ENCODE peak calls at places on chromosomes 12 and 14, in eight cellular contexts. H, J, S, Z, T, O, P and L are unnamed samples.

GRCh38 chr12:118188690-118189371 is 52.9 kb downstream of the PEBP1 start:
- DNase-seq in S (no peak), J (no peak), Z (peak), T (no peak), H (no peak), P (no peak), O (no peak), L (no peak)

GRCh38 chr12:105704788-105705187 is 374.3 kb downstream of the C12orf75 start:
- DNase-seq in H (no peak), T (no peak), P (no peak), S (no peak), O (no peak), J (no peak), Z (no peak), L (no peak)

GRCh38 chr12:131617596-131618302 is 93.1 kb upstream of the SFSWAP start:
- DNase-seq in J (no peak), H (no peak), O (no peak), T (no peak), P (no peak), S (no peak), Z (no peak), L (no peak)

GRCh38 chr12:52207895-52208294 is 16.1 kb upstream of the KRT80 start:
- DNase-seq in S (no peak), T (peak), Z (peak), J (no peak), P (no peak), H (no peak), O (no peak), L (no peak)

GRCh38 chr14:58167057-58167456 is 15.0 kb upstream of the ARMH4 start:
- DNase-seq in P (no peak), S (peak), T (no peak), Z (no peak), O (no peak), J (no peak), H (no peak), L (no peak)

GRCh38 chr12:47991592-47991991 is 12.7 kb downstream of the COL2A1 start:
- DNase-seq in O (no peak), J (no peak), H (no peak), S (peak), Z (no peak), P (no peak), T (peak), L (no peak)

GRCh38 chr12:131422744-131423143 is 288.1 kb upstream of the SFSWAP start:
- DNase-seq in J (no peak), H (no peak), T (no peak), P (no peak), O (no peak), Z (no peak), S (no peak), L (no peak)

GRCh38 chr12:117003883-117004404 is 93.2 kb downstream of the FBXW8 start:
- DNase-seq in Z (no peak), S (no peak), T (no peak), O (no peak), P (no peak), H (no peak), J (no peak), L (no peak)

GRCh38 chr14:54772451-54772881 is 130.2 kb downstream of the GCH1 start:
- DNase-seq in O (no peak), H (no peak), S (no peak), Z (peak), T (no peak), P (no peak), J (no peak), L (no peak)

GRCh38 chr14:92755495-92755894 is 7.1 kb upstream of the LGMN start:
- DNase-seq in H (no peak), P (no peak), S (peak), O (no peak), Z (peak), J (no peak), T (no peak), L (no peak)

GRCh38 chr14:52342849-52343606 is 28.9 kb downstream of the PTGER2 start:
- DNase-seq in Z (peak), P (no peak), O (no peak), T (no peak), H (no peak), S (no peak), J (no peak), L (no peak)

GRCh38 chr12:84585996-84586395 is 326.6 kb downstream of the SLC6A15 start:
- DNase-seq in J (no peak), T (no peak), P (no peak), O (no peak), S (no peak), H (no peak), Z (no peak), L (no peak)
- TF ChIP-seq CTCF in J (no peak), T (no peak), P (no peak), O (no peak), S (no peak), H (no peak), Z (no peak), L (no peak)

GRCh38 chr14:102046337-102047278 is 40.2 kb downstream of the HSP90AA1 start:
- DNase-seq in O (peak), J (peak), S (peak), Z (peak), T (peak), P (peak), H (peak), L (peak)
- TF ChIP-seq CTCF in O (peak), J (peak), S (peak), Z (peak), T (peak), P (peak), H (peak), L (no peak)

GRCh38 chr12:65943388-65944137 is 119.3 kb downstream of the HMGA2 start:
- DNase-seq in J (no peak), O (no peak), H (no peak), S (no peak), T (no peak), Z (no peak), P (no peak), L (no peak)
- TF ChIP-seq CTCF in J (peak), O (no peak), H (no peak), S (no peak), T (no peak), Z (peak), P (no peak), L (no peak)

DNA sequence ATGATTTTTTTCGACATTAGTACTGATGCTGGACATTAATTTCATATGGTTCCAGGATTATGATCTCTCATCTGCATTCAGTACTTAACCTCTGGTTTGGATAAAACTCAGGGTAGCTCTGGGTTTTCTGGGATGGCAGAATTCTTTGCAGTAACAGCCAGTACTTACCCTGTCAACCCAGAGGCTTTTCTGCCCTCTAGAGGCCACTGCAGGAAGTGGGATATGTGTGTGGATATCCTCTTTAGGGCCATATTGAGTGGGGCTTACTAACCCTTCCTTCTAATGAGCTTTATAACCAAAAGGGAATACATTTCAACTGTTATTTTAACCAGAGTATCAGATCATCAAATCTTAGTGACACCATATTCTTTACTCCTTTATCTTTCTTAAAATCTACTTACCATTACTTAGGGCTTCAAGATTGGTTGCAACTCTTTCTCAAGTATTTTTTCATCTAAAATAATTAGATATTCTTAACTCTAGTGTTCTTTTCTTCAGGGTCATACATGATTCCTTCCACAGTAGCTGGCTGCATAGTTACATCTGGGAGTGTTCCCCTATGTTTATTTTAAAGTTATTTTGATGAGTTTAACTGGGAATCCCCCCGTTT is 488.0 kb upstream of the STXBP6 start:
- DNase-seq in Z (no peak), H (peak), T (no peak), O (peak), S (peak), P (peak), J (no peak), L (peak)
- TF ChIP-seq CTCF in Z (no peak), H (peak), T (no peak), O (no peak), S (peak), P (peak), J (peak), L (peak)